ENCODE peak calls at places on chromosomes 3 and 15, in ten cellular contexts. K is transverse colon, F is foreskin fibroblast, Q is fibroblast of lung, A is progenitor cell of endocrine pancreas, Z is tibial nerve, C is endodermal cell, B is GM23338, O is cardiac fibroblast, Y is MM.1S. J is an unnamed sample.

GRCh38 chr3:36221975-36222374 is 158.3 kb upstream of the STAC start:
- DNase-seq in C (no peak), Y (no peak), O (no peak), F (no peak), Q (no peak), B (no peak), A (no peak), K (no peak), Z (no peak), J (no peak)

GRCh38 chr3:129481783-129482332 is 41.8 kb downstream of the IFT122 start:
- DNase-seq in Y (no peak), A (no peak), O (peak; percentile 85), K (no peak), F (no peak), B (peak; percentile 14), Z (peak; percentile 33), Q (peak; percentile 38), C (peak; percentile 61), J (no peak)

GRCh38 chr15:67240235-67241131 is 14.0 kb downstream of the AAGAB start:
- DNase-seq in B (peak; percentile 39), Q (no peak), Y (peak; percentile 61), A (no peak), O (peak; percentile 17), Z (no peak), F (no peak), C (no peak), K (peak; percentile 41), J (no peak)

GRCh38 chr3:38084969-38085942 is 46.2 kb downstream of the DLEC1 start:
- DNase-seq in O (no peak), Z (no peak), C (peak; percentile 62), Y (no peak), A (no peak), B (no peak), Q (no peak), F (no peak), K (no peak), J (no peak)

GRCh38 chr3:128287161-128287560 is 133.9 kb downstream of the EEFSEC start:
- DNase-seq in A (no peak), Z (no peak), C (peak; percentile 47), Y (no peak), Q (no peak), O (no peak), B (peak; percentile 29), K (no peak), F (no peak), J (no peak)

GRCh38 chr3:126098391-126098858 is 14.5 kb upstream of the SLC41A3 start:
- DNase-seq in A (no peak), K (no peak), O (peak; percentile 11), F (no peak), Q (no peak), Z (no peak), Y (no peak), C (no peak), B (no peak), J (no peak)

GRCh38 chr3:106025151-106025722 is 156.4 kb upstream of the CBLB start:
- DNase-seq in F (no peak), Y (no peak), B (no peak), K (peak; percentile 11), Q (peak; percentile 50), C (peak; percentile 45), O (no peak), A (no peak), Z (peak; percentile 17), J (no peak)

GRCh38 chr3:174206607-174207192 is 652.4 kb upstream of the NAALADL2 start:
- DNase-seq in F (no peak), O (peak; percentile 5), C (peak; percentile 48), Z (no peak), K (no peak), Y (no peak), A (no peak), B (peak; percentile 11), Q (no peak), J (no peak)

GRCh38 chr15:44029940-44030568 is 165.0 kb downstream of the FRMD5 start:
- DNase-seq in B (no peak), C (no peak), O (peak; percentile 80), F (peak; percentile 41), Q (peak; percentile 47), Z (no peak), Y (no peak), K (no peak), A (no peak), J (no peak)

GRCh38 chr15:68431037-68431791 is 749 bp downstream of the ITGA11 start:
- DNase-seq in C (peak; percentile 78), Q (no peak), F (no peak), Z (no peak), B (peak; percentile 59), K (no peak), A (peak; percentile 20), Y (no peak), O (peak; percentile 26), J (no peak)

GRCh38 chr15:47035756-47036155 is 681.5 kb upstream of the SEMA6D start:
- DNase-seq in K (no peak), Q (no peak), A (no peak), O (no peak), Y (no peak), C (no peak), F (no peak), B (no peak), Z (no peak), J (no peak)

GRCh38 chr3:23172059-23172458 is 31.1 kb upstream of the UBE2E2 start:
- DNase-seq in Z (no peak), Q (no peak), K (no peak), B (no peak), O (no peak), A (no peak), F (no peak), Y (no peak), C (no peak), J (no peak)

GRCh38 chr15:51288143-51289065 is 50.0 kb downstream of the CYP19A1 start:
- DNase-seq in C (no peak), F (no peak), A (no peak), K (peak; percentile 19), B (no peak), O (peak; percentile 44), Y (no peak), Q (peak; percentile 64), Z (no peak), J (no peak)

DNA sequence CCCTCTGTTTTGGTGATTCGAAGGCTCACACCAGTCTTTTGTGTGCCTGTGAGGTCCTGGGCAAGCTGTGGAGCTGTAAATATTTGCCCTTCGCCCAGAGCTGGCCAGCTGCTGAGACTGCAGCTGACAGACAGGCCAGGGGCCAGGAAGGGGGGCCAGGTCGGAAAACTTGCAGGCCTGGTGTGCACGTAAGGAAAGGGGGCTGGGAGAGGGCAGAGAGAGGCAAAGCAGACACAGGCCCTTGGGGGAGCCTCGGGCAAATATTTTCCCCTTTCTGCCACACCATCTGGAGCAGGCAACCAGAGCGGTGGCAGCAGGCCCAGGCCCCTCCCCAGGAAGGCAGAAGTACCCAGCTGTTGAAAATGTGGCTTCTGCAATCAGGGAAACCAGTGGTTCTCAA is 2.6 kb downstream of the PDZRN3 start:
- DNase-seq in Q (peak; percentile 55), O (peak; percentile 78), K (peak; percentile 46), Z (no peak), F (peak; percentile 47), B (peak; percentile 31), A (peak; percentile 57), C (peak; percentile 66), Y (no peak), J (no peak)
- TF ChIP-seq CTCF in Q (no peak), O (no peak), K (no peak), Z (no peak), F (no peak), B (no peak), A (no peak), C (no peak), Y (no peak), J (no peak)

GRCh38 chr3:185717627-185718330 is 107.1 kb downstream of the IGF2BP2 start:
- DNase-seq in A (no peak), O (no peak), Z (no peak), C (peak; percentile 49), Y (no peak), K (no peak), B (no peak), Q (peak; percentile 56), F (no peak), J (no peak)
- TF ChIP-seq CTCF in A (no peak), O (peak; percentile 19), Z (no peak), C (peak; percentile 61), Y (no peak), K (no peak), B (no peak), Q (no peak), F (no peak), J (no peak)

DNA sequence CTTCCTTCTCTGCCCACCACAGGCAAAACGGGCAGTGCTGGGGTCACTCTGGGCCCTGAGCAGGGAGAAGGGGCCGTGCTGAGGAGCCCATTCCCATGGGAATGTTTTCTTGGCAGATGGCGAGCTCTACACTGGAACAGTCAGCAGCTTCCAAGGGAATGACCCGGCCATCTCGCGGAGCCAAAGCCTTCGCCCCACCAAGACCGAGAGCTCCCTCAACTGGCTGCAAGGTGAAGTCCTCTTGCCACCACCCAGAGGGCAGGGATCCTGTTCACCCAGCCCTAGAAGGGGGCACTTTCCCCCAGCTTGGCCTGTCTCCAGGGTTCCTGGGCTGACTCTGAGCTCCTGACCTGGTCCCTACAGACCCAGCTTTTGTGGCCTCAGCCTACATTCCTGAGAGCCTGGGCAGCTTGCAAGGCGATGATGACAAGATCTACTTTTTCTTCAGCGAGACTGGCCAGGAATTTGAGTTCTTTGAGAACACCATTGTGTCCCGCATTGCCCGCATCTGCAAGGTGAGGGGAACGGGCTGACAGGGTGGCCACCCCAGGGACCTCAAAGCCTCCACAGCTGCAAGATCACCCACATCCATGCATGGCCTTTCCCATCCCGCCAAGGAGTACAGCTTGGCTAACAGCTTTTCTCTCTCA is 12.4 kb downstream of the CIB1 start:
- DNase-seq in F (peak; percentile 77), O (peak; percentile 96), Q (peak; percentile 92), C (peak; percentile 91), B (peak; percentile 90), A (peak; percentile 37), Y (peak; percentile 32), K (peak; percentile 80), Z (peak; percentile 63), J (no peak)
- TF ChIP-seq CTCF in F (peak; percentile 89), O (peak; percentile 93), Q (peak; percentile 93), C (peak; percentile 81), B (peak; percentile 95), A (peak; percentile 54), Y (peak; percentile 65), K (peak; percentile 85), Z (peak; percentile 80), J (no peak)

DNA sequence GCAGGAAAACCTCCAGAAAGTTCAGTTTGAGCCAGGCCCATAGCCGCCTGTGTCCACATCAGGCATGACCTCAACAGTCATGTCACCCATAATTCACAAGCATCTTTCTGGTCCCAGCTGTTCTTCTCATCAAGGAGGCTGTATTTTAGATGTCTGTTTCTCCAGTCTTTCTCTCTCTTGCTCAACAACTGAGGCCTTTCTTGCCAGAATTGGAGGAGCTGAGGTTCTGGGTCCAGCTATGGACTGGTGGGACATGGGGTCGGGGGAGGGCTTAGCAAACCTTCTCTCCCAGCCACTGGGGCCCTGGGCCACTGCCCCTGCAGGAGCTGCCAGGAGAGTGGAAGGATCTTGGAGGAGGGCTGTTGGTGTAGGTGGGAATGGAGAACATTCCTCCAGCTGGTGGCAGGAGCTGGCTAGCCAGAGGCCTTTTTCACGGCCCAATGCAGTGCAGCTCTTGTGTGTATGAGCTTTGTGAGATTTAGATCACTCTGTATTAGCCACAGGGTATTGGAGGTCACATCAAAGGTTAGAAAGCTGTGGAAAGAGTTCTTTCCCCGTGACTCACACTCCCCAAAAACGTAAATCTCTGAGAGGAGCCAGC is 23.5 kb downstream of the MAGEF1 start:
- DNase-seq in F (peak; percentile 77), B (no peak), K (no peak), A (no peak), O (peak; percentile 79), C (peak; percentile 55), Q (peak; percentile 93), Z (peak; percentile 20), Y (no peak), J (no peak)
- TF ChIP-seq CTCF in F (no peak), B (no peak), K (no peak), A (no peak), O (no peak), C (no peak), Q (no peak), Z (no peak), Y (no peak), J (no peak)